ENCODE peak calls at places on chromosomes 7 and 10, in six cellular contexts. Y is adipocyte, V is suprapubic skin, E is PC-3, A is hepatocyte, M is aorta. X is an unnamed sample. For H3K27me3, the result is how much of the 10 kb centered on the place peaks cover.

GRCh38 chr10:102465466-102465865 is 14.1 kb upstream of the C10orf95 start:
- DNase-seq in Y (no peak), V (no peak), E (no peak), A (no peak), M (no peak), X (no peak)

GRCh38 chr10:105339669-105340068 is 698.6 kb downstream of the SORCS3 start:
- DNase-seq in Y (no peak), V (no peak), E (no peak), A (no peak), M (no peak), X (no peak)

GRCh38 chr7:104252409-104253134 is 44.8 kb upstream of the ORC5 start:
- DNase-seq in Y (peak), V (no peak), E (peak), A (no peak), M (no peak), X (peak)

GRCh38 chr7:16847381-16847860 is 34.4 kb downstream of the AGR3 start:
- DNase-seq in Y (peak), V (no peak), E (peak), A (peak), M (no peak), X (no peak)

GRCh38 chr10:28130267-28130666 is 131.4 kb upstream of the ODAD2 start:
- DNase-seq in Y (peak), V (no peak), E (peak), A (no peak), M (no peak), X (peak)

GRCh38 chr10:122280977-122281376 is 9.9 kb downstream of the BTBD16 start:
- DNase-seq in Y (no peak), V (no peak), E (no peak), A (no peak), M (no peak), X (no peak)

GRCh38 chr7:144824360-144824759 is 11.5 kb downstream of the TPK1 start:
- DNase-seq in Y (peak), V (no peak), E (peak), A (no peak), M (no peak), X (peak)

GRCh38 chr7:144842377-144842851 is 6.6 kb upstream of the TPK1 start:
- DNase-seq in Y (no peak), V (no peak), E (no peak), A (peak), M (peak), X (no peak)

GRCh38 chr10:26215923-26216576 is 524 bp upstream of the GAD2 start:
- DNase-seq in Y (no peak), V (no peak), E (no peak), A (peak), M (no peak), X (peak)

GRCh38 chr10:131880016-131880590 is 20.7 kb upstream of the PPP2R2D start:
- DNase-seq in Y (no peak), V (no peak), E (no peak), A (peak), M (no peak), X (no peak)

GRCh38 chr10:7933262-7933661 is 115.0 kb downstream of the TAF3 start:
- DNase-seq in Y (no peak), V (no peak), E (no peak), A (peak), M (no peak), X (no peak)

GRCh38 chr7:52472006-52472405 is 563.4 kb upstream of the POM121L12 start:
- DNase-seq in Y (no peak), V (no peak), E (peak), A (no peak), M (no peak), X (no peak)

GRCh38 chr7:259191-259505 is 30.8 kb upstream of the FOXL3 start:
- DNase-seq in Y (no peak), V (no peak), E (no peak), A (no peak), M (peak), X (no peak)

GRCh38 chr10:63268798-63269503 is 135.8 kb downstream of the NRBF2 start:
- DNase-seq in Y (peak), V (peak), E (peak), A (peak), M (peak), X (peak)

GRCh38 chr7:88759216-88759955 is at the start of gene ZNF804B:
- DNase-seq in Y (peak), V (peak), E (no peak), A (peak), M (peak), X (no peak)

GRCh38 chr7:128831994-128832879 is 2.0 kb downstream of the FLNC start:
- DNase-seq in Y (peak), V (no peak), E (peak), A (peak), M (peak), X (peak)

GRCh38 chr7:135919071-135919841 is 57.9 kb downstream of the MTPN start:
- DNase-seq in Y (no peak), V (no peak), E (no peak), A (no peak), M (no peak), X (no peak)

GRCh38 chr10:132982301-132982989 is 40.1 kb upstream of the CFAP46 start:
- DNase-seq in Y (no peak), V (no peak), E (no peak), A (no peak), M (peak), X (no peak)

GRCh38 chr10:132984801-132985545 is 42.6 kb upstream of the CFAP46 start:
- DNase-seq in Y (no peak), V (no peak), E (peak), A (no peak), M (peak), X (no peak)

GRCh38 chr10:132985546-132985900 is 43.2 kb upstream of the CFAP46 start:
- DNase-seq in Y (no peak), V (no peak), E (no peak), A (no peak), M (peak), X (no peak)

GRCh38 chr10:132983250-132984007 is 41.1 kb upstream of the CFAP46 start:
- DNase-seq in Y (no peak), V (no peak), E (no peak), A (no peak), M (peak), X (no peak)

GRCh38 chr10:132984008-132984295 is 41.6 kb upstream of the CFAP46 start:
- DNase-seq in Y (no peak), V (no peak), E (no peak), A (no peak), M (peak), X (no peak)
- H3K4me3 ChIP-seq in Y (no peak), V (no peak), E (no peak), A (no peak), M (no peak), X (no peak)

DNA sequence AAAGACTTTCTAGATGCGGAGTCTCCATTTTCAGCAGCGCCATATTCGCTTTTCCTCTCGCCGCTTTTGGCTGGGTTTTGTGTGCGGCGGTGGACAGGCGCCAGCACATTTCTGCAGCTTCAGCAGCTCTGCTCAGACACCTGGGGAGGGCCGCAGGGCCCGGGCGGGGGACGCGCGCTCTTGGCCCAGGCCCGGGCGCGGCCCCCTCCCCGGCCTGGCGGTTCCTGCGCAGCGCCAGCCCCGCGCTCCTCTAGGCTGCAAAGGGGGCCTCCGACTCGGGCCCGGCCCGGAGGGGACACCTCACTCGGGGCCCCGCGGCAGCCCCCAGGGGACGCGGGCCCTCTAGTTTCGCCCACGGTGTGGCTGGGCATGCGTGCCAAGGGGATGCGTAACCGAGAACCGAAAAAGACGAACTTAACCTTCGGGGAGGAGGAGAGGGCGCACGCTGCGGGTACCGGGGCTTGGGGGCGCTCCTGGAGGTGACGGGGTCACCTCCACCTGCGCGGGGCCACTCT is 34.5 kb upstream of the EBLN1 start:
- DNase-seq in Y (peak), V (no peak), E (no peak), A (peak), M (peak), X (peak)
- H3K27me3 ChIP-seq in Y (under half), V (under half), E (under half), A (half or more), M (under half), X (under half)

DNA sequence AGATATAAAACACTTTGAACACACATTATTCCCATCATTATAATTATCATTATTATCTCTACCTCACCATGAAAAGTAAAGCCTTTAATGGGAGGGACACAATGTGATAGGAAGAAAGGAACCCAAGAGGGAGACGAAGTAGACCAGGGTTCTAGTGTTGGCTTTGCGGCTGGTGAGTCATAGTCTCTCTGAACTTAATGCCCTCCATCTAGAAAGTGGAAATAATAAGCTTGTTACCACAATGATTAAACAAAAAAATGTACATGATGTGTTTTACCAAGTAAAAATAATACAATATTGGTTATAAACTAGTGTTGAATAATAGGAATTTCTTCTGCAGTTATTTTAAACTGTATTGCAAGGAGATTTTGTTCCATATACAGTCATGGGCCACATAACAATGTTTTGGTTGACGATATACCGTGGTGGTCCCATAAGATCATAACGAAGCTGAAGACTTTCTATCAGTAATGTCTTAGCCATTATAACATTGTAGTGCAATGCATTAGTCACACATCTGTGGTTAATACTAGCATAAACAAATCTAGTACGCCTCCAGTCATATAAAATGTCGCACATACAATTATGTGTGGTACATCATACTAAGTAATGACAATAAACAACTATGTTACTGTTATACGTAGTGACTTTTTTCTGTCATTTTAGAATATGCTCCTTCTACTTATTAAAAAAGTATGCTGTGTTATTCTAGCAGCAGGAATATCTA is 450.6 kb upstream of the SORCS1 start:
- DNase-seq in Y (no peak), V (no peak), E (peak), A (no peak), M (no peak), X (no peak)
- H3K4me3 ChIP-seq in Y (no peak), V (no peak), E (no peak), A (no peak), M (no peak), X (no peak)

GRCh38 chr10:42755028-42755451 is 27.6 kb upstream of the BMS1 start:
- DNase-seq in Y (no peak), V (no peak), E (no peak), A (peak), M (no peak), X (no peak)
- H3K27me3 ChIP-seq in Y (under half), V (under half), E (under half), A (half or more), M (under half), X (under half)

DNA sequence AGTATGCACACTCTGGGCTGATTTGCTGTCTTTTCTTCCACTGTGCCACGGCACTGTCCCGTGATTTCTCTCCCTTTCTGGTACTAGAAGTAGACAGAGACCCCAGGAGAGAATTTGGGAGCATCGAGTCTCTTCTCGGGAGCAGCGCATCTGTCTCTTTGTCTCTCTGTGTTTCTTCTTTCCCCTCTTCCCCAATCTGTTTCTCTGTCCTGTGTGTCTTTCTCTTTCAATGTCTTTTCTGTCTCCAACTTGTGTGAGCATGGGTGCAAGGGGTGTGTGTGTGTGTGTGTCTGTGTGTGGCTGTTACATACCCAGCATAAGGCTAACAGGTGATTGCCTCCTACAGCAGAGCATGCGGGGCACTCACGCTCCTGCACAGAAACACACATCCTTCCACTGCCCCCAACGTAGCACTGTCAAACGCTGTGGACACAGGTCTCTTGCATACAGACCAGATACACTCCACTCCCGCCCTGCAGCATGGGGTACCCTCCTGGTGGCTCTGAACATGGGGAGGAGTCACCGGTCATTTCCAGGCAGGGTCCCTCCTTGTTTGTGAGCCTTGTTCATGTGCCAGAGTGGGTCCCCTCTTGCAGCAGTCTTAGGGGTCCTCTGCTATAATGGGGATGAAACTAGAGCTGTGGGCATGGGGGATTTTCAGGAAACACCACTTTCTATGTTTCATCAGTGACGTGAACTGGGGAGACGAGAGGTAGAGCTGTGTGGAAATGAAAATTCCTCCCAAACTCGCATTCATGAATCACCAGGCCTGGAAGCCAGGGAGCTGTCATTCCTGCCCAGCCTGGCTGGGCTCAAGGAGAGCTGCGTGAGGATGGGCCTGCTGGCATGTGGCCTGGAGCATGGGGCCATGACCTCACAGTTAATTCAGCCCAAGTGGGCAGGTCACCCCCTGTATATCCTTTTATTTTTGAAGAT is 955 bp downstream of the ADAMTS14 start:
- DNase-seq in Y (peak), V (no peak), E (peak), A (peak), M (no peak), X (no peak)
- H3K4me3 ChIP-seq in Y (peak), V (peak), E (peak), A (no peak), M (no peak), X (peak)

GRCh38 chr10:126391162-126391880 is 3.0 kb upstream of the ADAM12 start:
- DNase-seq in Y (no peak), V (no peak), E (no peak), A (peak), M (no peak), X (no peak)

GRCh38 chr10:126390324-126390723 is 2.0 kb upstream of the ADAM12 start:
- DNase-seq in Y (no peak), V (no peak), E (no peak), A (no peak), M (no peak), X (no peak)

GRCh38 chr10:126393076-126393475 is 4.8 kb upstream of the ADAM12 start:
- DNase-seq in Y (no peak), V (no peak), E (no peak), A (no peak), M (no peak), X (no peak)

GRCh38 chr10:126392068-126392467 is 3.8 kb upstream of the ADAM12 start:
- DNase-seq in Y (no peak), V (no peak), E (no peak), A (no peak), M (no peak), X (no peak)

DNA sequence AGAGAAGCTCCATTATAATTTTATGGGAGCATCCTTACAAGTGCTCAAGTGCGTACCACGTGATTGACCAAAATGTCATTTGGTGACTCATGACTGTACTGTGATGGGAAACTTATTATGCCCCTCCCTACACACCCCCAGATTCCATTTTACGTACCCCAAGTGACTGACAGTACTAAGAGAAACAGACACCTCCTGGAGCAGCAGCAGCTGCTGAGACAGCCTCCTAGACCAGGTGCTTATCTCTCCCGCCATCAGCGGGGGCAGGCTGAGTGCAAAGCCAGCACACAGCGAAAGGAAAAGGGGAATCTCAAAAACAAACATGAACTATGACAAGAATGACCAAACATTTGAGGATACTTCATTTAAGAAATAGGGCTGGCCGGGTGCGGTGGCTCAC is 4.2 kb upstream of the ADAM12 start:
- DNase-seq in Y (no peak), V (no peak), E (no peak), A (no peak), M (no peak), X (no peak)
- H3K27me3 ChIP-seq in Y (under half), V (under half), E (under half), A (under half), M (under half), X (under half)

GRCh38 chr10:1419796-1420429 is 317.4 kb downstream of the ADARB2 start:
- DNase-seq in Y (no peak), V (no peak), E (no peak), A (no peak), M (no peak), X (no peak)
- H3K4me3 ChIP-seq in Y (no peak), V (no peak), E (no peak), A (no peak), M (no peak), X (no peak)

GRCh38 chr7:46745700-46746090 is 824.6 kb upstream of the IGFBP3 start:
- DNase-seq in Y (no peak), V (no peak), E (peak), A (no peak), M (no peak), X (no peak)

GRCh38 chr7:46750321-46750865 is 829.3 kb upstream of the IGFBP3 start:
- DNase-seq in Y (no peak), V (no peak), E (no peak), A (no peak), M (no peak), X (no peak)

GRCh38 chr7:46744957-46745699 is 824.1 kb upstream of the IGFBP3 start:
- DNase-seq in Y (no peak), V (no peak), E (peak), A (no peak), M (no peak), X (peak)

GRCh38 chr7:46747869-46748576 is 827.0 kb upstream of the IGFBP3 start:
- DNase-seq in Y (no peak), V (no peak), E (no peak), A (no peak), M (no peak), X (no peak)

DNA sequence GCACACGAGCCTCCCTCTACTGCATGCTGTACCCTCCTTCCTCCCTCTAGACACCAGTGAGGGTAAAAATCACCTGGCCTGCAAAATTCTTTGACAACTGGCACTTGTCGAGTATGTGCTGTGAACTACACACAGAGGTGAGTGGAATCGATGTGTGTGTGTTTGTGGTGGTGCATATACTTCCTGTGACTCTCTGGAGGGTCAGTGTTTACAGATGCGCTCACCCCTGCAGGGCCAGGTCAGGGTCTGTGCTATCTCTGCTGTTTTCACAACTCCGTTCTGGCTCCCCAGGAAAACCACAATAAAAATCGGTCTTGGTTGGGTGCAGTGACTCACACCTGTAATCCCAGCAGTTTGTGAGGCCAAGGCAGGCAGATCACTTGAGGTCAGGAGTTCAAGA is 826.1 kb upstream of the IGFBP3 start:
- DNase-seq in Y (no peak), V (no peak), E (peak), A (no peak), M (no peak), X (no peak)
- H3K27me3 ChIP-seq in Y (under half), V (under half), E (under half), A (under half), M (under half), X (under half)

X was measured in A673.